ENCODE peak calls at places on chromosomes 2 and 18, in eight cellular contexts. One of them, this sample, is unnamed.

GRCh38 chr2:239685556-239685955 is 284.7 kb upstream of the HDAC4 start:
- DNase-seq in gastrocnemius medialis: no peak
- DNase-seq in tibial nerve: no peak
- DNase-seq in heart right ventricle: no peak
- DNase-seq in lower leg skin: peak
- DNase-seq in WTC11: no peak
- DNase-seq in lung: no peak
- DNase-seq in psoas muscle: no peak
- DNase-seq in this sample: peak

GRCh38 chr2:51990684-51991083 is 958.8 kb upstream of the NRXN1 start:
- DNase-seq in gastrocnemius medialis: no peak
- DNase-seq in tibial nerve: no peak
- DNase-seq in heart right ventricle: no peak
- DNase-seq in lower leg skin: no peak
- DNase-seq in WTC11: no peak
- DNase-seq in lung: no peak
- DNase-seq in psoas muscle: no peak
- DNase-seq in this sample: no peak

GRCh38 chr2:207226243-207226642 is 60.5 kb upstream of the KLF7 start:
- DNase-seq in gastrocnemius medialis: no peak
- DNase-seq in tibial nerve: no peak
- DNase-seq in heart right ventricle: no peak
- DNase-seq in lower leg skin: no peak
- DNase-seq in WTC11: no peak
- DNase-seq in lung: no peak
- DNase-seq in psoas muscle: no peak
- DNase-seq in this sample: no peak

GRCh38 chr2:117065912-117066311 is 748.6 kb upstream of the DDX18 start:
- DNase-seq in gastrocnemius medialis: no peak
- DNase-seq in tibial nerve: no peak
- DNase-seq in heart right ventricle: no peak
- DNase-seq in lower leg skin: no peak
- DNase-seq in WTC11: no peak
- DNase-seq in lung: no peak
- DNase-seq in psoas muscle: no peak
- DNase-seq in this sample: no peak

GRCh38 chr18:47150824-47151366 is 595 bp upstream of the HDHD2 start:
- DNase-seq in gastrocnemius medialis: no peak
- DNase-seq in tibial nerve: no peak
- DNase-seq in heart right ventricle: peak
- DNase-seq in lower leg skin: no peak
- DNase-seq in WTC11: no peak
- DNase-seq in lung: no peak
- DNase-seq in psoas muscle: peak
- DNase-seq in this sample: no peak

GRCh38 chr2:71700041-71700879 is 246.9 kb downstream of the DYSF start:
- DNase-seq in gastrocnemius medialis: peak
- DNase-seq in tibial nerve: peak
- DNase-seq in heart right ventricle: no peak
- DNase-seq in lower leg skin: peak
- DNase-seq in WTC11: no peak
- DNase-seq in lung: no peak
- DNase-seq in psoas muscle: no peak
- DNase-seq in this sample: no peak

GRCh38 chr2:9282713-9283112 is 76.1 kb downstream of the ASAP2 start:
- DNase-seq in gastrocnemius medialis: no peak
- DNase-seq in tibial nerve: no peak
- DNase-seq in heart right ventricle: no peak
- DNase-seq in lower leg skin: no peak
- DNase-seq in WTC11: no peak
- DNase-seq in lung: no peak
- DNase-seq in psoas muscle: no peak
- DNase-seq in this sample: no peak

GRCh38 chr2:101473581-101473910 is 1.4 kb downstream of the RFX8 start:
- DNase-seq in gastrocnemius medialis: no peak
- DNase-seq in tibial nerve: no peak
- DNase-seq in heart right ventricle: no peak
- DNase-seq in lower leg skin: no peak
- DNase-seq in WTC11: no peak
- DNase-seq in lung: no peak
- DNase-seq in psoas muscle: no peak
- DNase-seq in this sample: no peak

GRCh38 chr2:46365913-46366674 is 68.9 kb downstream of the EPAS1 start:
- DNase-seq in gastrocnemius medialis: no peak
- DNase-seq in tibial nerve: no peak
- DNase-seq in heart right ventricle: no peak
- DNase-seq in lower leg skin: no peak
- DNase-seq in WTC11: no peak
- DNase-seq in lung: no peak
- DNase-seq in psoas muscle: no peak
- DNase-seq in this sample: no peak

GRCh38 chr2:231933916-231934401 is 7.8 kb upstream of the NPPC start:
- DNase-seq in gastrocnemius medialis: no peak
- DNase-seq in tibial nerve: no peak
- DNase-seq in heart right ventricle: peak
- DNase-seq in lower leg skin: peak
- DNase-seq in WTC11: no peak
- DNase-seq in lung: no peak
- DNase-seq in psoas muscle: peak
- DNase-seq in this sample: peak

GRCh38 chr2:39142904-39143617 is 22.2 kb upstream of the SOS1 start:
- DNase-seq in gastrocnemius medialis: no peak
- DNase-seq in tibial nerve: no peak
- DNase-seq in heart right ventricle: no peak
- DNase-seq in lower leg skin: no peak
- DNase-seq in WTC11: no peak
- DNase-seq in lung: no peak
- DNase-seq in psoas muscle: no peak
- DNase-seq in this sample: no peak

GRCh38 chr18:28794459-28795245 is 617.7 kb upstream of the CDH2 start:
- DNase-seq in gastrocnemius medialis: no peak
- DNase-seq in tibial nerve: no peak
- DNase-seq in heart right ventricle: no peak
- DNase-seq in lower leg skin: no peak
- DNase-seq in WTC11: no peak
- DNase-seq in lung: no peak
- DNase-seq in psoas muscle: no peak
- DNase-seq in this sample: no peak

GRCh38 chr2:141641462-141641861 is 489.4 kb downstream of the LRP1B start:
- DNase-seq in gastrocnemius medialis: no peak
- DNase-seq in tibial nerve: no peak
- DNase-seq in heart right ventricle: no peak
- DNase-seq in lower leg skin: no peak
- DNase-seq in WTC11: no peak
- DNase-seq in lung: no peak
- DNase-seq in psoas muscle: no peak
- DNase-seq in this sample: no peak
- TF ChIP-seq CTCF in gastrocnemius medialis: no peak
- TF ChIP-seq CTCF in tibial nerve: no peak
- TF ChIP-seq CTCF in heart right ventricle: no peak
- TF ChIP-seq CTCF in lower leg skin: no peak
- TF ChIP-seq CTCF in WTC11: no peak
- TF ChIP-seq CTCF in lung: no peak
- TF ChIP-seq CTCF in psoas muscle: no peak
- TF ChIP-seq CTCF in this sample: no peak

GRCh38 chr2:174442546-174443510 is 44.0 kb downstream of the GPR155 start:
- DNase-seq in gastrocnemius medialis: no peak
- DNase-seq in tibial nerve: no peak
- DNase-seq in heart right ventricle: no peak
- DNase-seq in lower leg skin: no peak
- DNase-seq in WTC11: no peak
- DNase-seq in lung: no peak
- DNase-seq in psoas muscle: no peak
- DNase-seq in this sample: no peak
- TF ChIP-seq CTCF in gastrocnemius medialis: no peak
- TF ChIP-seq CTCF in tibial nerve: no peak
- TF ChIP-seq CTCF in heart right ventricle: no peak
- TF ChIP-seq CTCF in lower leg skin: no peak
- TF ChIP-seq CTCF in WTC11: no peak
- TF ChIP-seq CTCF in lung: no peak
- TF ChIP-seq CTCF in psoas muscle: no peak
- TF ChIP-seq CTCF in this sample: no peak

GRCh38 chr2:65620524-65620923 is 188.1 kb upstream of the SPRED2 start:
- DNase-seq in gastrocnemius medialis: no peak
- DNase-seq in tibial nerve: no peak
- DNase-seq in heart right ventricle: no peak
- DNase-seq in lower leg skin: no peak
- DNase-seq in WTC11: no peak
- DNase-seq in lung: no peak
- DNase-seq in psoas muscle: no peak
- DNase-seq in this sample: no peak
- TF ChIP-seq CTCF in gastrocnemius medialis: no peak
- TF ChIP-seq CTCF in tibial nerve: no peak
- TF ChIP-seq CTCF in heart right ventricle: no peak
- TF ChIP-seq CTCF in lower leg skin: no peak
- TF ChIP-seq CTCF in WTC11: no peak
- TF ChIP-seq CTCF in lung: no peak
- TF ChIP-seq CTCF in psoas muscle: no peak
- TF ChIP-seq CTCF in this sample: peak

GRCh38 chr2:43239981-43240761 is 13.8 kb upstream of the ZFP36L2 start:
- DNase-seq in gastrocnemius medialis: no peak
- DNase-seq in tibial nerve: no peak
- DNase-seq in heart right ventricle: no peak
- DNase-seq in lower leg skin: no peak
- DNase-seq in WTC11: no peak
- DNase-seq in lung: no peak
- DNase-seq in psoas muscle: no peak
- DNase-seq in this sample: no peak
- TF ChIP-seq CTCF in gastrocnemius medialis: no peak
- TF ChIP-seq CTCF in tibial nerve: no peak
- TF ChIP-seq CTCF in heart right ventricle: no peak
- TF ChIP-seq CTCF in lower leg skin: no peak
- TF ChIP-seq CTCF in WTC11: no peak
- TF ChIP-seq CTCF in lung: no peak
- TF ChIP-seq CTCF in psoas muscle: peak
- TF ChIP-seq CTCF in this sample: no peak

GRCh38 chr2:241546771-241547498 is 11.6 kb upstream of the BOK start:
- DNase-seq in gastrocnemius medialis: no peak
- DNase-seq in tibial nerve: no peak
- DNase-seq in heart right ventricle: no peak
- DNase-seq in lower leg skin: no peak
- DNase-seq in WTC11: no peak
- DNase-seq in lung: no peak
- DNase-seq in psoas muscle: peak
- DNase-seq in this sample: no peak

GRCh38 chr2:241547781-241548450 is 10.6 kb upstream of the BOK start:
- DNase-seq in gastrocnemius medialis: no peak
- DNase-seq in tibial nerve: no peak
- DNase-seq in heart right ventricle: no peak
- DNase-seq in lower leg skin: no peak
- DNase-seq in WTC11: no peak
- DNase-seq in lung: no peak
- DNase-seq in psoas muscle: peak
- DNase-seq in this sample: no peak

GRCh38 chr2:241545113-241545512 is 13.4 kb upstream of the BOK start:
- DNase-seq in gastrocnemius medialis: no peak
- DNase-seq in tibial nerve: no peak
- DNase-seq in heart right ventricle: no peak
- DNase-seq in lower leg skin: no peak
- DNase-seq in WTC11: no peak
- DNase-seq in lung: no peak
- DNase-seq in psoas muscle: no peak
- DNase-seq in this sample: no peak

GRCh38 chr2:241548451-241548835 is 10.1 kb upstream of the BOK start:
- DNase-seq in gastrocnemius medialis: no peak
- DNase-seq in tibial nerve: no peak
- DNase-seq in heart right ventricle: no peak
- DNase-seq in lower leg skin: no peak
- DNase-seq in WTC11: no peak
- DNase-seq in lung: no peak
- DNase-seq in psoas muscle: peak
- DNase-seq in this sample: no peak

DNA sequence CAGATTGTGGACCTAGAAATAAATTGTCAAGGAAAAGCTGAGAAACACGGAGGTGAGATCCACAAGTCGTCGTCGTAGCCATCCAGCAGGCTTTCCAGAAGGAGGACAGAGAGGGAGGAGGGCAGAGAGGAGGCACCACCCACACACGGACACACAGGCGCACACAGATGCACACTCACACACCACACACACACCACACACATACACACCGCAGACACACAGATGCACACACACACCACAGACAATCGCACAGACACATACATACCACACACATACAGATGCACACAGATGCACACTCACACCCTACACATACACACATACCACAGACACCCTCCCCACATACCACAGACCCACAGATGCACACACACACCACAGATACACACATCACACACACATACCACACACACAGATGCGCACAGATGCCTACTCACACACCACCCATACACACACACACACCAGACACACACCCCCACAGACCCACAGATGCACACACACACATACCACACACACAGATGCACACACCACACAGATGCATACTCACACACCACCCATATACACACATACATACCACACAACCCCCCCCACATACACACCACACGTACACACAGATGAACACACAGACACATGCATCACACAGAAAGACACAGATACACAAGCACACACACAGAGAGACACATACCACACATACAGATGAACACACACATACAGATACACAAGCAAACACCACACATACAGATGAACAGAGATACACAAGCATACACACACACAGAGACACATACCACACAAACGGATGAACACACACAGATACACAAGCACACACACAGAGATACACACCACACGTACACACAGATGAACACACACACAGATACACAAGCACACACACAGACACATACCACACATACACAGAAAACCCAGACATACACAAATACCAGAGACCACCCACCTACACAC is 12.7 kb upstream of the BOK start:
- DNase-seq in gastrocnemius medialis: no peak
- DNase-seq in tibial nerve: no peak
- DNase-seq in heart right ventricle: no peak
- DNase-seq in lower leg skin: no peak
- DNase-seq in WTC11: no peak
- DNase-seq in lung: no peak
- DNase-seq in psoas muscle: no peak
- DNase-seq in this sample: no peak
- TF ChIP-seq CTCF in gastrocnemius medialis: no peak
- TF ChIP-seq CTCF in tibial nerve: no peak
- TF ChIP-seq CTCF in heart right ventricle: no peak
- TF ChIP-seq CTCF in lower leg skin: no peak
- TF ChIP-seq CTCF in WTC11: no peak
- TF ChIP-seq CTCF in lung: no peak
- TF ChIP-seq CTCF in psoas muscle: no peak
- TF ChIP-seq CTCF in this sample: no peak